ENCODE peak calls at places on chromosomes 13 and 19, in seven cellular contexts. P is heart right ventricle; G is right lobe of liver; O is CD8-positive, alpha-beta T cell; V is GM12878; T is tibial nerve; K is fibroblast of lung. X is an unnamed sample. For H3K4me1, the result is how much of the 10 kb centered on the place peaks cover.

GRCh38 chr13:100212904-100213538 is 124.1 kb downstream of the PCCA start:
- DNase-seq in G (no peak), K (no peak), O (no peak), V (no peak), T (no peak), P (no peak), X (no peak)

GRCh38 chr13:92547256-92547655 is 679.4 kb upstream of the GPC6 start:
- DNase-seq in O (no peak), K (peak), P (no peak), T (no peak), G (no peak), V (no peak), X (peak)

GRCh38 chr19:899363-900301 is 6.3 kb downstream of the RNU6-9 start:
- DNase-seq in K (no peak), O (no peak), T (no peak), V (no peak), P (no peak), G (no peak), X (no peak)

GRCh38 chr19:38055040-38055439 is 148.0 kb downstream of the SIPA1L3 start:
- DNase-seq in G (no peak), T (no peak), K (no peak), P (no peak), V (no peak), O (no peak), X (no peak)

GRCh38 chr19:39032164-39032918 is at the start of gene FBXO27:
- DNase-seq in T (no peak), K (no peak), V (no peak), O (no peak), P (peak), G (peak), X (peak)

GRCh38 chr19:12611361-12611699 is 610 bp downstream of the ZNF791 start:
- DNase-seq in V (no peak), G (peak), P (peak), T (peak), O (no peak), K (peak), X (peak)

GRCh38 chr13:48410199-48410598 is 2.7 kb downstream of the LPAR6 start:
- DNase-seq in K (no peak), V (no peak), P (no peak), O (no peak), G (no peak), T (no peak), X (peak)

GRCh38 chr13:92044351-92044750 is 645.9 kb downstream of the GPC5 start:
- DNase-seq in O (no peak), V (no peak), P (no peak), G (no peak), T (no peak), K (no peak), X (no peak)

GRCh38 chr19:32498641-32499200 is 82.3 kb upstream of the PDCD5 start:
- DNase-seq in T (no peak), V (no peak), G (no peak), K (no peak), O (peak), P (no peak), X (no peak)

GRCh38 chr13:21359855-21360254 is 99.2 kb downstream of the ZDHHC20 start:
- DNase-seq in K (no peak), V (no peak), O (no peak), T (no peak), P (no peak), G (no peak), X (no peak)

GRCh38 chr13:45370922-45371406 is 30.0 kb upstream of the TPT1 start:
- DNase-seq in G (peak), K (peak), T (peak), O (peak), P (peak), V (no peak), X (no peak)

GRCh38 chr13:97386832-97387486 is 47.0 kb upstream of the RAP2A start:
- DNase-seq in T (no peak), V (no peak), O (peak), P (no peak), K (no peak), G (no peak), X (no peak)

GRCh38 chr13:80452279-80452678 is 111.4 kb upstream of the SPRY2 start:
- DNase-seq in T (no peak), G (no peak), O (no peak), V (no peak), K (no peak), P (no peak), X (no peak)

GRCh38 chr19:23509686-23510450 is 114.6 kb upstream of the ZNF91 start:
- DNase-seq in P (no peak), G (no peak), V (no peak), O (no peak), T (no peak), K (no peak), X (no peak)

GRCh38 chr13:48333976-48334375 is 30.4 kb downstream of the RB1 start:
- DNase-seq in G (no peak), O (no peak), K (no peak), V (no peak), P (no peak), T (no peak), X (peak)

GRCh38 chr19:18353378-18354005 is 13.1 kb downstream of the PGPEP1 start:
- DNase-seq in P (no peak), V (no peak), G (no peak), K (no peak), O (no peak), T (no peak), X (no peak)

GRCh38 chr19:30227661-30228112 is 144.5 kb upstream of the ZNF536 start:
- DNase-seq in T (peak), G (peak), P (peak), K (peak), V (no peak), O (peak), X (no peak)

GRCh38 chr19:15331419-15332310 is 674 bp downstream of the BRD4 start:
- DNase-seq in V (no peak), O (peak), T (peak), P (peak), G (peak), K (peak), X (no peak)

GRCh38 chr13:41515491-41516139 is 58.3 kb downstream of the RGCC start:
- DNase-seq in T (no peak), G (no peak), V (no peak), K (no peak), P (no peak), O (no peak), X (no peak)

GRCh38 chr13:50236898-50237318 is 221.7 kb downstream of the KCNRG start:
- DNase-seq in V (peak), P (no peak), T (no peak), K (no peak), O (no peak), G (no peak), X (no peak)

GRCh38 chr19:38684078-38684861 is 36.8 kb downstream of the ACTN4 start:
- DNase-seq in G (no peak), V (no peak), K (peak), T (no peak), O (no peak), P (peak), X (peak)

GRCh38 chr19:55586976-55587668 is 6.5 kb upstream of the ZNF579 start:
- DNase-seq in G (peak), P (peak), V (peak), T (peak), K (peak), O (peak), X (peak)

GRCh38 chr19:30165228-30165813 is 206.9 kb upstream of the ZNF536 start:
- DNase-seq in P (no peak), G (no peak), V (no peak), T (no peak), O (no peak), K (no peak), X (no peak)

GRCh38 chr13:111280666-111281577 is 39.5 kb upstream of the TEX29 start:
- DNase-seq in K (peak), V (no peak), G (no peak), P (no peak), O (no peak), T (no peak), X (peak)

GRCh38 chr13:84844473-84844872 is 954.7 kb downstream of the SLITRK6 start:
- DNase-seq in G (no peak), O (no peak), T (no peak), P (no peak), K (peak), V (no peak), X (no peak)

GRCh38 chr13:23928985-23929384 is 31.7 kb upstream of the C1QTNF9B start:
- DNase-seq in O (no peak), V (no peak), T (no peak), G (no peak), K (peak), P (no peak), X (peak)

GRCh38 chr19:30046522-30046921 is 104.5 kb downstream of the URI1 start:
- DNase-seq in P (no peak), G (no peak), O (no peak), T (no peak), V (peak), K (no peak), X (no peak)

GRCh38 chr19:13207237-13208130 is 57.3 kb downstream of the IER2 start:
- DNase-seq in O (no peak), P (peak), V (no peak), T (no peak), G (no peak), K (no peak), X (no peak)

GRCh38 chr19:38252935-38253691 is 3.1 kb downstream of the PPP1R14A start:
- DNase-seq in O (no peak), V (no peak), K (peak), T (no peak), P (peak), G (no peak), X (no peak)

GRCh38 chr13:73661687-73662425 is 472.3 kb downstream of the KLF12 start:
- DNase-seq in V (no peak), O (no peak), T (no peak), G (no peak), K (no peak), P (no peak), X (no peak)

GRCh38 chr19:33556261-33556660 is 34.7 kb upstream of the PEPD start:
- DNase-seq in O (no peak), T (no peak), V (no peak), G (no peak), P (no peak), K (no peak), X (no peak)

GRCh38 chr19:44111910-44112463 is 1.2 kb upstream of the ZNF225 start:
- DNase-seq in P (no peak), G (no peak), T (no peak), V (no peak), K (peak), O (no peak), X (peak)

GRCh38 chr19:32566246-32566830 is 14.7 kb upstream of the PDCD5 start:
- DNase-seq in O (no peak), P (no peak), T (no peak), V (no peak), G (peak), K (peak), X (no peak)

GRCh38 chr19:55131421-55131820 is 14.0 kb upstream of the PPP1R12C start:
- DNase-seq in K (peak), P (no peak), O (no peak), G (no peak), V (no peak), T (no peak), X (no peak)

GRCh38 chr19:55676384-55676783 is 1.4 kb downstream of the EPN1 start:
- DNase-seq in O (no peak), K (no peak), G (no peak), P (no peak), V (no peak), T (no peak), X (no peak)

GRCh38 chr13:20616059-20616797 is 49.3 kb downstream of the IFT88 start:
- DNase-seq in T (no peak), V (no peak), G (no peak), O (no peak), K (peak), P (no peak), X (peak)

DNA sequence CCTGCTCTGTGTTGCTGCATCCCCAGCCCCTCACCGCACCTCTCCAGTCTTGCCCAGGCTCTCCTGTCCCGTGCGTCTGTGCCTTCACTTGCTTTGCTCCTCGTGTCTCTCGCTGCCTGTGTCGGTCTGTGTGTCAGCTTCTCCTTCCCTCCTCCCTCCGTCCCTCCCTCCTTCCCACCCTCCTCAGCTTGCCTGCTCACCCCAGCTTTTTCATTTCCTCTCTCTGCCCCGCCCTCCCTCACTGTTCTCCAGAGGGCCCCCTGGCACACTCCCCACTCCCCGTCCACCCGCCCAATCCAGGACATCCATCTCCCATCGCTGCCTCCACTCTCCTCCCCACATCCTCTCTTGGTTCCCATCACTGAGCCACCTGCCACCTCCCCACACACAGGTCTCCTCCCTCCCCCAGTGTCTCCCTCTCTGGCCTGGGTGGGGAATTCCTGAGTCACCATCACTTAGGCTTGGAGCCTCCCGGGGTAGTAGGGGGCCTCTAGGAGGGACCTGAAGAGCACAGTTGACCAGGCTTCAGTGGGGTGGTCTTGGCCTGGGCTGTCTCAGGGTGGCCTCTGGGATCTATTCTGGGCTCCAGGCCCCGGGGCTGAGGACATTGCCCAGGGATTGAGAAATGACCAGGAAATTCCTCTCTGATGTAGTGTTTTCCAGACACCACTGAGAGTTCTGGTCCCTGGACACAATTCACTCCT is at the start of gene PTGIR:
- DNase-seq in P (peak), T (peak), K (peak), G (no peak), O (no peak), V (no peak), X (no peak)
- TF ChIP-seq CTCF in P (no peak), T (no peak), K (peak), G (no peak), O (no peak), V (no peak), X (peak)

DNA sequence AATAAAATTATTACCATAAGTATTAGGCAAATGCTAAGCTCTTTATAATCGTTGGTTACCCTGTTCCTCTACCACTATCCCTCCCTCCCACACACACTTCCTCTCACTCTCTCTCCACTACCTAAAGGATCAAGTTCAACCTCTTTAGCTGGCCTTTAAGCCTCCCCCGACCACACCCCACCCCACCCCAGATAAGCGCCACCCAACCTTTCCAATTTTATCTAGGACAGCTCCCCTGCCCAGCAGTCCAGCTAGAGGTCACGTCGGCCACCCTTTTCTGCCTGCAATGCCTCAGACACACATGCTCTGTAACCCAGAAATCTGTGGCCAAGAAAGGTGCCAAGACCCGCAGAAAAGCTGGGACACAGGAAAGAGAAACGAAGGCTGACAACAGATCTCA is 1.1 kb downstream of the LYPD4 start:
- DNase-seq in O (no peak), T (no peak), K (no peak), G (no peak), P (no peak), V (no peak), X (no peak)
- H3K27ac ChIP-seq in O (no peak), T (no peak), K (no peak), G (no peak), P (no peak), V (no peak), X (no peak)

GRCh38 chr19:49287141-49287540 is 37.9 kb downstream of the SLC6A16 start:
- DNase-seq in P (no peak), O (no peak), G (no peak), K (no peak), V (no peak), T (no peak), X (no peak)

DNA sequence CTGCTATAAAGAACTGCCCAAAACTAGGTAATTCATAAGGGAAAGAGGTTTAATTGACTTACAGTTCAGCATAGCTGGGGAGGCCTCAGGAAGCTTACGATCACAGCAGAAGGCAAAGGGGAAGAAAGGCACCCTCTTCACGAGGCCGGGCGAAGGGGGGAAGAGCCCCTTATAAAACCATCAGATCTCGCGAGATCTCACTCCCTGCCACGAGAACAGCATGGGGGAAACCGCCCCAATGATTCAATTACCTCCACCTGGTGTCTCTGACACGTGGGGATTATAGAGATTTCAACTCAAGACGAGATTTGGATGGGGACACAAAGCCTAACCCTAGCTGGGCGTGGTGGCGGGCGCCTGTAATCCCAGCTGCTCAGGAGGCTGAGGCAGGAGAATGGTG is 42.8 kb downstream of the SLC6A16 start:
- DNase-seq in O (no peak), V (no peak), T (no peak), P (no peak), K (no peak), G (no peak), X (no peak)
- H3K4me1 ChIP-seq in O (under half), V (under half), T (under half), P (under half), K (under half), G (under half), X (under half)

GRCh38 chr13:69092615-69093322 is 1014.9 kb upstream of the ATXN8OS start:
- DNase-seq in O (no peak), P (no peak), K (no peak), V (no peak), T (no peak), G (no peak), X (no peak)
- TF ChIP-seq CTCF in O (no peak), P (no peak), K (no peak), V (no peak), T (no peak), G (no peak), X (no peak)

GRCh38 chr19:2266183-2266993 is 10.2 kb upstream of the JSRP1 start:
- DNase-seq in K (peak), T (peak), P (peak), O (no peak), V (peak), G (peak), X (no peak)
- H3K27ac ChIP-seq in K (no peak), T (peak), P (peak), O (no peak), V (peak), G (no peak), X (no peak)

DNA sequence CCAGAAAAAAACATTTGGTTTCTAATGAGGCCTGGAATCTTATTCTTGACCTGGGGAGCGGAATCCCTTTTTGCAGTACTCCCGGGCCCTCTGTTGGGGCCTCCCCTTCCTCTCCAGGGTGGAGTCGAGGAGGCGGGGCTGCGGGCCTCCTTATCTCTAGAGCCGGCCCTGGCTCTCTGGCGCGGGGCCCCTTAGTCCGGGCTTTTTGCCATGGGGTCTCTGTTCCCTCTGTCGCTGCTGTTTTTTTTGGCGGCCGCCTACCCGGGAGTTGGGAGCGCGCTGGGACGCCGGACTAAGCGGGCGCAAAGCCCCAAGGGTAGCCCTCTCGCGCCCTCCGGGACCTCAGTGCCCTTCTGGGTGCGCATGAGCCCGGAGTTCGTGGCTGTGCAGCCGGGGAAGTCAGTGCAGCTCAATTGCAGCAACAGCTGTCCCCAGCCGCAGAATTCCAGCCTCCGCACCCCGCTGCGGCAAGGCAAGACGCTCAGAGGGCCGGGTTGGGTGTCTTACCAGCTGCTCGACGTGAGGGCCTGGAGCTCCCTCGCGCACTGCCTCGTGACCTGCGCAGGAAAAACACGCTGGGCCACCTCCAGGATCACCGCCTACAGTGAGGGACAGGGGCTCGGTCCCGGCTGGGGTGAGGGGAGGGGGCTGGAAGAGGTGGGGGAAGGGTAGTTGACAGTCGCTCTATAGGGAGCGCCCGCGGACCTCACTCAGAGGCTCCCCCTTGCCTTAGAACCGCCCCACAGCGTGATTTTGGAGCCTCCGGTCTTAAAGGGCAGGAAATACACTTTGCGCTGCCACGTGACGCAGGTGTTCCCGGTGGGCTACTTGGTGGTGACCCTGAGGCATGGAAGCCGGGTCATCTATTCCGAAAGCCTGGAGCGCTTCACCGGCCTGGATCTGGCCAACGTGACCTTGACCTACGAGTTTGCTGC is at the start of gene ICAM4:
- DNase-seq in V (no peak), G (peak), O (no peak), P (peak), T (no peak), K (peak), X (no peak)
- H3K4me1 ChIP-seq in V (half or more), G (under half), O (half or more), P (half or more), T (under half), K (under half), X (under half)

GRCh38 chr13:27797228-27797624 is 4.9 kb downstream of the GSX1 start:
- DNase-seq in T (no peak), O (no peak), K (peak), G (no peak), V (no peak), P (no peak), X (peak)
- TF ChIP-seq CTCF in T (no peak), O (no peak), K (no peak), G (no peak), V (no peak), P (no peak), X (peak)

X was measured in foreskin keratinocyte.